ENCODE peak calls at places on chromosomes 1 and 21, in four cellular contexts. H is retinal pigment epithelial cell; V is foreskin fibroblast; C is CD4-positive, alpha-beta T cell. D is an unnamed sample.

GRCh38 chr21:31117046-31117916 is 79.0 kb upstream of the KRTAP19-8 start:
- DNase-seq in H (peak), V (peak), C (no peak), D (no peak)

GRCh38 chr1:74065081-74065480 is 132.9 kb downstream of the LRRIQ3 start:
- DNase-seq in H (peak), V (no peak), C (no peak), D (no peak)

GRCh38 chr1:33928256-33928655 is 64.4 kb downstream of the HMGB4 start:
- DNase-seq in H (no peak), V (no peak), C (no peak), D (no peak)

GRCh38 chr1:182709225-182709764 is 24.9 kb upstream of the RGS8 start:
- DNase-seq in H (no peak), V (no peak), C (no peak), D (no peak)

GRCh38 chr1:69691179-69691578 is 123.5 kb downstream of the LRRC7 start:
- DNase-seq in H (no peak), V (no peak), C (no peak), D (no peak)

GRCh38 chr1:206693592-206693991 is 8.9 kb downstream of the MAPKAPK2 start:
- DNase-seq in H (no peak), V (no peak), C (no peak), D (no peak)

GRCh38 chr1:145720878-145721671 is 1.8 kb downstream of the CD160 start:
- DNase-seq in H (no peak), V (peak), C (peak), D (peak)

GRCh38 chr1:29716306-29716705 is 480.0 kb downstream of the PTPRU start:
- DNase-seq in H (no peak), V (no peak), C (no peak), D (no peak)

GRCh38 chr21:35223480-35224156 is 174.5 kb upstream of the RUNX1 start:
- DNase-seq in H (peak), V (no peak), C (no peak), D (no peak)

GRCh38 chr1:154483941-154484803 is 17.8 kb upstream of the TDRD10 start:
- DNase-seq in H (peak), V (peak), C (no peak), D (no peak)

GRCh38 chr1:3727042-3727824 is 25.0 kb upstream of the CCDC27 start:
- DNase-seq in H (no peak), V (no peak), C (no peak), D (no peak)

GRCh38 chr1:111920221-111921024 is 69.0 kb downstream of the KCND3 start:
- DNase-seq in H (peak), V (peak), C (no peak), D (no peak)

GRCh38 chr1:7948950-7949349 is 8.3 kb upstream of the TNFRSF9 start:
- DNase-seq in H (no peak), V (peak), C (peak), D (no peak)

GRCh38 chr1:19154876-19155275 is 55.2 kb downstream of the UBR4 start:
- DNase-seq in H (no peak), V (no peak), C (no peak), D (no peak)

GRCh38 chr1:7218210-7218832 is 433.1 kb downstream of the CAMTA1 start:
- DNase-seq in H (no peak), V (peak), C (no peak), D (no peak)

GRCh38 chr1:68116643-68117235 is 66.3 kb upstream of the DIRAS3 start:
- DNase-seq in H (no peak), V (peak), C (peak), D (peak)

GRCh38 chr1:107358611-107359342 is 217.9 kb downstream of the NTNG1 start:
- DNase-seq in H (no peak), V (no peak), C (no peak), D (no peak)

GRCh38 chr1:212678456-212679410 is 20.9 kb downstream of the BATF3 start:
- DNase-seq in H (no peak), V (no peak), C (no peak), D (no peak)

GRCh38 chr1:234600418-234601216 is 9.4 kb downstream of the IRF2BP2 start:
- DNase-seq in H (no peak), V (no peak), C (no peak), D (peak)

GRCh38 chr21:31370893-31371652 is 27.0 kb upstream of the TIAM1 start:
- DNase-seq in H (no peak), V (peak), C (no peak), D (no peak)

GRCh38 chr1:109482242-109482641 is 1.5 kb upstream of the ATXN7L2 start:
- DNase-seq in H (no peak), V (no peak), C (no peak), D (no peak)

GRCh38 chr1:94092210-94092613 is 28.7 kb downstream of the ABCA4 start:
- DNase-seq in H (no peak), V (no peak), C (no peak), D (peak)

GRCh38 chr1:200923607-200924006 is 28.9 kb downstream of the INAVA start:
- DNase-seq in H (no peak), V (no peak), C (no peak), D (no peak)

GRCh38 chr1:232686346-232686745 is 56.4 kb upstream of the SIPA1L2 start:
- DNase-seq in H (no peak), V (no peak), C (no peak), D (no peak)

GRCh38 chr1:9701661-9702060 is 50.1 kb downstream of the PIK3CD start:
- DNase-seq in H (no peak), V (no peak), C (no peak), D (no peak)